ENCODE peak calls at places on chromosomes 3 and 15, in nine cellular contexts. One of them, this sample, is unnamed.

GRCh38 chr3:61808999-61809398 is 247.6 kb downstream of the PTPRG start:
- DNase-seq in SK-N-SH: no peak
- DNase-seq in HCT116: no peak
- DNase-seq in MM.1S: no peak
- DNase-seq in OCI-LY7: no peak
- DNase-seq in GM23338: no peak
- DNase-seq in neural progenitor cell: no peak
- DNase-seq in PC-3: no peak
- DNase-seq in hepatocyte: no peak
- DNase-seq in this sample: no peak

GRCh38 chr3:168864107-168865021 is 768.6 kb upstream of the GOLIM4 start:
- DNase-seq in SK-N-SH: no peak
- DNase-seq in HCT116: no peak
- DNase-seq in MM.1S: no peak
- DNase-seq in OCI-LY7: no peak
- DNase-seq in GM23338: no peak
- DNase-seq in neural progenitor cell: no peak
- DNase-seq in PC-3: no peak
- DNase-seq in hepatocyte: no peak
- DNase-seq in this sample: no peak

GRCh38 chr15:26867199-26868007 is 541 bp downstream of the GABRA5 start:
- DNase-seq in SK-N-SH: peak; percentile 71
- DNase-seq in HCT116: no peak
- DNase-seq in MM.1S: no peak
- DNase-seq in OCI-LY7: no peak
- DNase-seq in GM23338: peak; percentile 53
- DNase-seq in neural progenitor cell: peak; percentile 54
- DNase-seq in PC-3: no peak
- DNase-seq in hepatocyte: no peak
- DNase-seq in this sample: peak; percentile 41

GRCh38 chr15:64699767-64700388 is 75.5 kb downstream of the RBPMS2 start:
- DNase-seq in SK-N-SH: peak; percentile 49
- DNase-seq in HCT116: no peak
- DNase-seq in MM.1S: no peak
- DNase-seq in OCI-LY7: no peak
- DNase-seq in GM23338: peak; percentile 90
- DNase-seq in neural progenitor cell: peak; percentile 74
- DNase-seq in PC-3: no peak
- DNase-seq in hepatocyte: peak; percentile 62
- DNase-seq in this sample: peak; percentile 60

GRCh38 chr3:173066044-173066679 is 74.9 kb downstream of the SPATA16 start:
- DNase-seq in SK-N-SH: peak; percentile 33
- DNase-seq in HCT116: no peak
- DNase-seq in MM.1S: peak; percentile 58
- DNase-seq in OCI-LY7: no peak
- DNase-seq in GM23338: no peak
- DNase-seq in neural progenitor cell: peak; percentile 6
- DNase-seq in PC-3: peak; percentile 12
- DNase-seq in hepatocyte: peak; percentile 28
- DNase-seq in this sample: peak; percentile 40

GRCh38 chr3:71537211-71537611 is 46.3 kb downstream of the FOXP1 start:
- DNase-seq in SK-N-SH: no peak
- DNase-seq in HCT116: peak; percentile 15
- DNase-seq in MM.1S: no peak
- DNase-seq in OCI-LY7: no peak
- DNase-seq in GM23338: no peak
- DNase-seq in neural progenitor cell: no peak
- DNase-seq in PC-3: peak; percentile 78
- DNase-seq in hepatocyte: peak; percentile 62
- DNase-seq in this sample: peak; percentile 94

GRCh38 chr15:60381148-60381788 is 16.5 kb downstream of the ANXA2 start:
- DNase-seq in SK-N-SH: no peak
- DNase-seq in HCT116: no peak
- DNase-seq in MM.1S: no peak
- DNase-seq in OCI-LY7: no peak
- DNase-seq in GM23338: no peak
- DNase-seq in neural progenitor cell: no peak
- DNase-seq in PC-3: no peak
- DNase-seq in hepatocyte: no peak
- DNase-seq in this sample: peak; percentile 88

GRCh38 chr3:85159376-85159775 is 200.6 kb downstream of the CADM2 start:
- DNase-seq in SK-N-SH: no peak
- DNase-seq in HCT116: no peak
- DNase-seq in MM.1S: no peak
- DNase-seq in OCI-LY7: no peak
- DNase-seq in GM23338: no peak
- DNase-seq in neural progenitor cell: no peak
- DNase-seq in PC-3: peak; percentile 76
- DNase-seq in hepatocyte: peak; percentile 42
- DNase-seq in this sample: no peak

GRCh38 chr3:150005243-150006102 is 34.8 kb upstream of the PFN2 start:
- DNase-seq in SK-N-SH: no peak
- DNase-seq in HCT116: no peak
- DNase-seq in MM.1S: no peak
- DNase-seq in OCI-LY7: no peak
- DNase-seq in GM23338: no peak
- DNase-seq in neural progenitor cell: no peak
- DNase-seq in PC-3: peak; percentile 14
- DNase-seq in hepatocyte: no peak
- DNase-seq in this sample: peak; percentile 69

GRCh38 chr3:53072653-53073552 is 27.0 kb upstream of the SFMBT1 start:
- DNase-seq in SK-N-SH: peak; percentile 88
- DNase-seq in HCT116: peak; percentile 48
- DNase-seq in MM.1S: peak; percentile 80
- DNase-seq in OCI-LY7: peak; percentile 89
- DNase-seq in GM23338: peak; percentile 95
- DNase-seq in neural progenitor cell: peak; percentile 93
- DNase-seq in PC-3: peak; percentile 84
- DNase-seq in hepatocyte: peak; percentile 89
- DNase-seq in this sample: peak; percentile 88

GRCh38 chr3:129688310-129688895 is 81.9 kb upstream of the PLXND1 start:
- DNase-seq in SK-N-SH: peak; percentile 38
- DNase-seq in HCT116: no peak
- DNase-seq in MM.1S: no peak
- DNase-seq in OCI-LY7: no peak
- DNase-seq in GM23338: peak; percentile 88
- DNase-seq in neural progenitor cell: peak; percentile 96
- DNase-seq in PC-3: no peak
- DNase-seq in hepatocyte: peak; percentile 88
- DNase-seq in this sample: peak; percentile 87

GRCh38 chr15:65558336-65558735 is 28.1 kb downstream of the HACD3 start:
- DNase-seq in SK-N-SH: no peak
- DNase-seq in HCT116: no peak
- DNase-seq in MM.1S: no peak
- DNase-seq in OCI-LY7: no peak
- DNase-seq in GM23338: no peak
- DNase-seq in neural progenitor cell: no peak
- DNase-seq in PC-3: no peak
- DNase-seq in hepatocyte: no peak
- DNase-seq in this sample: peak; percentile 64

GRCh38 chr3:46950177-46950576 is 26.4 kb downstream of the CCDC12 start:
- DNase-seq in SK-N-SH: no peak
- DNase-seq in HCT116: no peak
- DNase-seq in MM.1S: no peak
- DNase-seq in OCI-LY7: no peak
- DNase-seq in GM23338: no peak
- DNase-seq in neural progenitor cell: no peak
- DNase-seq in PC-3: no peak
- DNase-seq in hepatocyte: no peak
- DNase-seq in this sample: no peak

GRCh38 chr3:159627229-159627628 is 361.4 kb upstream of the IL12A start:
- DNase-seq in SK-N-SH: no peak
- DNase-seq in HCT116: no peak
- DNase-seq in MM.1S: no peak
- DNase-seq in OCI-LY7: no peak
- DNase-seq in GM23338: no peak
- DNase-seq in neural progenitor cell: no peak
- DNase-seq in PC-3: no peak
- DNase-seq in hepatocyte: no peak
- DNase-seq in this sample: no peak

GRCh38 chr15:71885390-71885789 is 75.0 kb downstream of the NR2E3 start:
- DNase-seq in SK-N-SH: no peak
- DNase-seq in HCT116: no peak
- DNase-seq in MM.1S: no peak
- DNase-seq in OCI-LY7: no peak
- DNase-seq in GM23338: peak; percentile 12
- DNase-seq in neural progenitor cell: peak; percentile 25
- DNase-seq in PC-3: no peak
- DNase-seq in hepatocyte: no peak
- DNase-seq in this sample: no peak

GRCh38 chr3:122681294-122682015 is 816 bp downstream of the PARP14 start:
- DNase-seq in SK-N-SH: peak; percentile 21
- DNase-seq in HCT116: no peak
- DNase-seq in MM.1S: no peak
- DNase-seq in OCI-LY7: no peak
- DNase-seq in GM23338: peak; percentile 46
- DNase-seq in neural progenitor cell: no peak
- DNase-seq in PC-3: peak; percentile 15
- DNase-seq in hepatocyte: no peak
- DNase-seq in this sample: peak; percentile 12

GRCh38 chr3:160127308-160127707 is 97.9 kb upstream of the C3orf80 start:
- DNase-seq in SK-N-SH: no peak
- DNase-seq in HCT116: no peak
- DNase-seq in MM.1S: no peak
- DNase-seq in OCI-LY7: no peak
- DNase-seq in GM23338: no peak
- DNase-seq in neural progenitor cell: no peak
- DNase-seq in PC-3: peak; percentile 32
- DNase-seq in hepatocyte: no peak
- DNase-seq in this sample: no peak

GRCh38 chr3:130894130-130894872 is 417 bp downstream of the ATP2C1 start:
- DNase-seq in SK-N-SH: peak; percentile 75
- DNase-seq in HCT116: no peak
- DNase-seq in MM.1S: peak; percentile 46
- DNase-seq in OCI-LY7: peak; percentile 40
- DNase-seq in GM23338: peak; percentile 61
- DNase-seq in neural progenitor cell: peak; percentile 79
- DNase-seq in PC-3: no peak
- DNase-seq in hepatocyte: peak; percentile 70
- DNase-seq in this sample: peak; percentile 57

GRCh38 chr15:96969892-96970710 is 639.6 kb downstream of the NR2F2 start:
- DNase-seq in SK-N-SH: no peak
- DNase-seq in HCT116: no peak
- DNase-seq in MM.1S: no peak
- DNase-seq in OCI-LY7: no peak
- DNase-seq in GM23338: no peak
- DNase-seq in neural progenitor cell: no peak
- DNase-seq in PC-3: no peak
- DNase-seq in hepatocyte: no peak
- DNase-seq in this sample: no peak

GRCh38 chr15:96978937-96979473 is 648.5 kb downstream of the NR2F2 start:
- DNase-seq in SK-N-SH: no peak
- DNase-seq in HCT116: no peak
- DNase-seq in MM.1S: no peak
- DNase-seq in OCI-LY7: no peak
- DNase-seq in GM23338: peak; percentile 23
- DNase-seq in neural progenitor cell: no peak
- DNase-seq in PC-3: no peak
- DNase-seq in hepatocyte: no peak
- DNase-seq in this sample: no peak

GRCh38 chr15:96972201-96972600 is 641.7 kb downstream of the NR2F2 start:
- DNase-seq in SK-N-SH: no peak
- DNase-seq in HCT116: no peak
- DNase-seq in MM.1S: no peak
- DNase-seq in OCI-LY7: no peak
- DNase-seq in GM23338: no peak
- DNase-seq in neural progenitor cell: no peak
- DNase-seq in PC-3: no peak
- DNase-seq in hepatocyte: no peak
- DNase-seq in this sample: no peak

GRCh38 chr15:96977886-96978285 is 647.4 kb downstream of the NR2F2 start:
- DNase-seq in SK-N-SH: no peak
- DNase-seq in HCT116: no peak
- DNase-seq in MM.1S: no peak
- DNase-seq in OCI-LY7: no peak
- DNase-seq in GM23338: no peak
- DNase-seq in neural progenitor cell: no peak
- DNase-seq in PC-3: no peak
- DNase-seq in hepatocyte: no peak
- DNase-seq in this sample: no peak

DNA sequence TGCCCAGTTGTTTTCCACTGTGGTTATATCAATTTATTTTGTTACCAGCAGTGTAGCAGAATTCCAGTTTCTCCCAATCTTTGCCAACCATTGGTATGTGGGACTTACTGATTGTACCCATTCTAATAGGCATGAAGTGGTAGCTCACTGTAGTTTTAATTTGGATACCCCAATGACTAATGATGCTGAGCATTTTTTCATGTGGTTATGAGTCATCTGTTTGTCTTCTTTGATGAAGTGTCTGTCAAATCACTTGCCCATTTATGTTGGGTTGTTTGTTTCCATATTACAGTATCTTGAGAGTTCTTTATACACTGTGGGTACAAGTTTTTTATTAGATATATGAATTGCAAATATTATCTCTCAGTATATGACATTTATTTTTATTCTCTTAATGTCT is 644.3 kb downstream of the NR2F2 start:
- DNase-seq in SK-N-SH: no peak
- DNase-seq in HCT116: no peak
- DNase-seq in MM.1S: no peak
- DNase-seq in OCI-LY7: no peak
- DNase-seq in GM23338: no peak
- DNase-seq in neural progenitor cell: no peak
- DNase-seq in PC-3: peak; percentile 6
- DNase-seq in hepatocyte: no peak
- DNase-seq in this sample: no peak
- TF ChIP-seq EZH2phosphoT487 in SK-N-SH: no peak
- TF ChIP-seq EZH2phosphoT487 in HCT116: no peak
- TF ChIP-seq EZH2phosphoT487 in MM.1S: no peak
- TF ChIP-seq EZH2phosphoT487 in OCI-LY7: no peak
- TF ChIP-seq EZH2phosphoT487 in GM23338: no peak
- TF ChIP-seq EZH2phosphoT487 in neural progenitor cell: no peak
- TF ChIP-seq EZH2phosphoT487 in PC-3: no peak
- TF ChIP-seq EZH2phosphoT487 in hepatocyte: no peak
- TF ChIP-seq EZH2phosphoT487 in this sample: no peak

GRCh38 chr3:44961888-44962287 is 14.1 kb downstream of the ZDHHC3 start:
- DNase-seq in SK-N-SH: peak; percentile 53
- DNase-seq in HCT116: no peak
- DNase-seq in MM.1S: no peak
- DNase-seq in OCI-LY7: no peak
- DNase-seq in GM23338: no peak
- DNase-seq in neural progenitor cell: no peak
- DNase-seq in PC-3: no peak
- DNase-seq in hepatocyte: no peak
- DNase-seq in this sample: no peak
- H3K27ac ChIP-seq in SK-N-SH: no peak overlapping the region
- H3K27ac ChIP-seq in HCT116: no peak overlapping the region
- H3K27ac ChIP-seq in MM.1S: no peak overlapping the region
- H3K27ac ChIP-seq in OCI-LY7: no peak overlapping the region
- H3K27ac ChIP-seq in GM23338: no peak overlapping the region
- H3K27ac ChIP-seq in neural progenitor cell: no peak overlapping the region
- H3K27ac ChIP-seq in PC-3: peak overlapping the region; percentile 85
- H3K27ac ChIP-seq in hepatocyte: no peak overlapping the region
- H3K27ac ChIP-seq in this sample: no peak overlapping the region

GRCh38 chr3:55807210-55807609 is 320.1 kb upstream of the WNT5A start:
- DNase-seq in SK-N-SH: no peak
- DNase-seq in HCT116: no peak
- DNase-seq in MM.1S: no peak
- DNase-seq in OCI-LY7: no peak
- DNase-seq in GM23338: no peak
- DNase-seq in neural progenitor cell: no peak
- DNase-seq in PC-3: no peak
- DNase-seq in hepatocyte: no peak
- DNase-seq in this sample: no peak
- TF ChIP-seq EZH2phosphoT487 in SK-N-SH: no peak
- TF ChIP-seq EZH2phosphoT487 in HCT116: no peak
- TF ChIP-seq EZH2phosphoT487 in MM.1S: no peak
- TF ChIP-seq EZH2phosphoT487 in OCI-LY7: no peak
- TF ChIP-seq EZH2phosphoT487 in GM23338: no peak
- TF ChIP-seq EZH2phosphoT487 in neural progenitor cell: no peak
- TF ChIP-seq EZH2phosphoT487 in PC-3: no peak
- TF ChIP-seq EZH2phosphoT487 in hepatocyte: no peak
- TF ChIP-seq EZH2phosphoT487 in this sample: no peak

GRCh38 chr3:14798231-14798630 is 20.5 kb upstream of the FGD5 start:
- DNase-seq in SK-N-SH: no peak
- DNase-seq in HCT116: no peak
- DNase-seq in MM.1S: no peak
- DNase-seq in OCI-LY7: no peak
- DNase-seq in GM23338: no peak
- DNase-seq in neural progenitor cell: no peak
- DNase-seq in PC-3: no peak
- DNase-seq in hepatocyte: no peak
- DNase-seq in this sample: no peak
- H3K27ac ChIP-seq in SK-N-SH: no peak overlapping the region
- H3K27ac ChIP-seq in HCT116: no peak overlapping the region
- H3K27ac ChIP-seq in MM.1S: no peak overlapping the region
- H3K27ac ChIP-seq in OCI-LY7: no peak overlapping the region
- H3K27ac ChIP-seq in GM23338: no peak overlapping the region
- H3K27ac ChIP-seq in neural progenitor cell: no peak overlapping the region
- H3K27ac ChIP-seq in PC-3: no peak overlapping the region
- H3K27ac ChIP-seq in hepatocyte: no peak overlapping the region
- H3K27ac ChIP-seq in this sample: no peak overlapping the region

This sample was measured in GM23248.